ENCODE peak calls at places on chromosomes 6 and 20, in eight cellular contexts. N is keratinocyte, Z is choroid plexus epithelial cell, W is GM12864, D is brain microvascular endothelial cell, R is PC-3, Q is cardiac fibroblast, U is esophagus squamous epithelium. I is an unnamed sample.
A peak's percentile ranks its signal among the peaks of the same experiment; 100 is the strongest.

GRCh38 chr6:26296556-26296856 is 68.5 kb upstream of the BTN3A2 start:
- DNase-seq in N (no peak), Z (no peak), W (no peak), D (no peak), R (no peak), Q (no peak), U (no peak), I (no peak)

GRCh38 chr6:24981385-24981758 is 45.6 kb upstream of the RIPOR2 start:
- DNase-seq in N (no peak), Z (peak; percentile 50), W (no peak), D (peak; percentile 62), R (peak; percentile 14), Q (peak; percentile 28), U (no peak), I (no peak)

GRCh38 chr6:150599199-150600002 is at the start of gene PLEKHG1:
- DNase-seq in N (no peak), Z (peak; percentile 36), W (no peak), D (peak; percentile 9), R (peak; percentile 62), Q (peak; percentile 28), U (no peak), I (no peak)

GRCh38 chr6:93165850-93166249 is 253.5 kb downstream of the EPHA7 start:
- DNase-seq in N (no peak), Z (no peak), W (no peak), D (no peak), R (no peak), Q (no peak), U (no peak), I (no peak)

GRCh38 chr6:56510984-56511531 is 131.6 kb downstream of the DST start:
- DNase-seq in N (no peak), Z (peak; percentile 73), W (no peak), D (no peak), R (no peak), Q (no peak), U (no peak), I (no peak)

GRCh38 chr6:56984374-56984773 is 29.5 kb downstream of the BEND6 start:
- DNase-seq in N (no peak), Z (peak; percentile 77), W (no peak), D (no peak), R (no peak), Q (peak; percentile 67), U (no peak), I (no peak)

GRCh38 chr20:17921774-17922173 is 46.8 kb downstream of the SNX5 start:
- DNase-seq in N (no peak), Z (no peak), W (no peak), D (no peak), R (no peak), Q (no peak), U (no peak), I (no peak)

GRCh38 chr20:5127859-5128409 is 1.1 kb downstream of the CDS2 start:
- DNase-seq in N (no peak), Z (no peak), W (no peak), D (no peak), R (no peak), Q (peak; percentile 24), U (no peak), I (no peak)

GRCh38 chr6:16803294-16804006 is 42.2 kb upstream of the ATXN1 start:
- DNase-seq in N (no peak), Z (peak; percentile 95), W (no peak), D (peak; percentile 80), R (no peak), Q (peak; percentile 65), U (no peak), I (no peak)

GRCh38 chr6:129440691-129441090 is 269.3 kb downstream of the ARHGAP18 start:
- DNase-seq in N (no peak), Z (peak; percentile 32), W (no peak), D (peak; percentile 7), R (no peak), Q (peak; percentile 38), U (no peak), I (peak; percentile 42)
- TF ChIP-seq CTCF in N (no peak), Z (no peak), W (no peak), D (no peak), R (no peak), Q (no peak), U (no peak), I (no peak)

DNA sequence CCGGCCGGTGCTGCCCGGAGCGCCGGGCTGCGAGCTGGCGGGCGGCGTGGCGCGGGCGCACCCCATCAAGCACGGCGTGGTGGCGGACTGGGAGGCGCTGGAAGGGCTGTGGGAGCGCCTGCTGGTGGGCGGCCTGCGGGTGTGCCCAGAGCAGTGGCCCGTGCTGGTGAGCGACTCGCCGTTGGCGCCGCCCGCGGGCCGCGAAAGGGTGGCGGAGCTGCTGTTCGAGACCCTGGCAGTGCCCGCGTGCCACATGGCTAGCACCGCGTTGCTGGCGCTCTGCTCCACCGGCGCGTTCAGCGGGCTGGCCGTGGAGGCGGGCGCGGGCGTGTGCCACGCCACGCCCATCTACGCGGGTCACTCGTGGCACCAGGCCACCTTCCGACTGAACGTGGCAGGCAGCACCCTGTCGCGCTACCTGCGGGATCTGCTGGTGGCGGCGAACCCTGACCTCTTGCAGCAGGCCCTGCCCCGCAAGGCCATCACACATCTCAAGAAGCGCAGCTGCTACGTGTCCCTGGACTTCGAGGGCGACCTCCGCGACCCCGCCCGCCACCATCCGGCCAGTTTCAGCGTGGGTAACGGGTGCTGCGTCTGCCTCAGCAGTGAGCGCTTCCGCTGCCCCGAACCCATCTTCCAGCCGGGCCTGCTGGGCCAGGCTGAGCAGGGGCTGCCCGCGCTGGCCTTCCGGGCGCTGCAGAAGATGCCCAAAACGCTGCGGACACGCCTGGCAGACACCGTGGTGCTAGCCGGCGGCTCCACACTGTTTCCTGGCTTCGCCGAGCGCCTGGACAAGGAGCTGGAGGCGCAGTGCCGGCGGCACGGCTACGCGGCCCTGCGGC is 723 bp downstream of the ACTL10 start:
- DNase-seq in N (no peak), Z (peak; percentile 82), W (no peak), D (peak; percentile 54), R (peak; percentile 76), Q (peak; percentile 78), U (no peak), I (peak; percentile 58)
- H3K4me3 ChIP-seq in N (peak overlapping the region; percentile 68), Z (peak overlapping the region; percentile 65), W (peak overlapping the region; percentile 75), D (peak overlapping the region; percentile 57), R (peak overlapping the region; percentile 65), Q (peak overlapping the region; percentile 38), U (peak overlapping the region; percentile 49), I (peak overlapping the region; percentile 64)

GRCh38 chr20:37395921-37396519 is 50.1 kb downstream of the SRC start:
- DNase-seq in N (no peak), Z (no peak), W (no peak), D (no peak), R (no peak), Q (no peak), U (no peak), I (no peak)

GRCh38 chr20:37395411-37395800 is 49.5 kb downstream of the SRC start:
- DNase-seq in N (no peak), Z (no peak), W (no peak), D (no peak), R (no peak), Q (no peak), U (no peak), I (no peak)

GRCh38 chr20:37397076-37397953 is 51.4 kb downstream of the SRC start:
- DNase-seq in N (no peak), Z (peak; percentile 54), W (no peak), D (no peak), R (peak; percentile 27), Q (no peak), U (no peak), I (no peak)

GRCh38 chr20:37397954-37398749 is 52.2 kb downstream of the SRC start:
- DNase-seq in N (no peak), Z (no peak), W (no peak), D (no peak), R (no peak), Q (no peak), U (no peak), I (no peak)

DNA sequence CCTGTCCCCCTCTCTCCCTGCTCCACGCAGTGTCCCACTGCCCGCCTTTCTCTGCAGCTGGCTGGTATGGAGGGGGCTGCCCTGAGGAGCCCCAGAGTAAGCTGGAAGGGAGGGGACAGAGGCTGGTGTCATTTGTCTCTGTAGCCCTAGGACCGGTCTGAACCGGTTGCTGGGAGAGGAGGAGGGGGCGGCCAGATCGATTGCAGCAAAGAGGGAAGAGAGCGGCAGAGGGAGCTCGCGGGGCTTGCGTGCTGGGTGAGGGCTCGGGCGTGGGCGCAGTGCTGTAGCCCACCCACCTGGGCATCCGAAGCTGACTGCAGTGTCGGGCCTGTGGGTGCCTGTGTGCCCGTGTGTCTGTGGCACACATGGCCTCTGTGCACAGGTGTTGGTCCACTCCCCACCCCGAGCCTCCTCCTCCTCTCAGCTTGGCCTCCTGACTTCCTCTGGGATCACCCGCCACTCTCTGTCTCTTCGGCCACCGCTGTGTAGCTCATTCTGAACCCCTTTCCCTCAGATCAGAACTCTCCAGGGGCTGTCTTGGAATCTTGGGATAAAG is 50.7 kb downstream of the SRC start:
- DNase-seq in N (no peak), Z (no peak), W (no peak), D (no peak), R (no peak), Q (no peak), U (no peak), I (no peak)
- TF ChIP-seq CTCF in N (no peak), Z (no peak), W (no peak), D (no peak), R (no peak), Q (no peak), U (no peak), I (no peak)

GRCh38 chr20:53737404-53738038 is 143.9 kb upstream of the ZNF217 start:
- DNase-seq in N (no peak), Z (peak; percentile 20), W (no peak), D (no peak), R (peak; percentile 29), Q (no peak), U (no peak), I (no peak)

GRCh38 chr20:53736757-53737403 is 143.2 kb upstream of the ZNF217 start:
- DNase-seq in N (no peak), Z (peak; percentile 81), W (no peak), D (peak; percentile 19), R (peak; percentile 49), Q (peak; percentile 77), U (no peak), I (no peak)

GRCh38 chr20:53738945-53739798 is 145.5 kb upstream of the ZNF217 start:
- DNase-seq in N (no peak), Z (peak; percentile 12), W (no peak), D (no peak), R (peak; percentile 72), Q (peak; percentile 36), U (no peak), I (no peak)

GRCh38 chr20:53739799-53740785 is 146.5 kb upstream of the ZNF217 start:
- DNase-seq in N (no peak), Z (peak; percentile 29), W (no peak), D (no peak), R (peak; percentile 68), Q (peak; percentile 39), U (no peak), I (no peak)

DNA sequence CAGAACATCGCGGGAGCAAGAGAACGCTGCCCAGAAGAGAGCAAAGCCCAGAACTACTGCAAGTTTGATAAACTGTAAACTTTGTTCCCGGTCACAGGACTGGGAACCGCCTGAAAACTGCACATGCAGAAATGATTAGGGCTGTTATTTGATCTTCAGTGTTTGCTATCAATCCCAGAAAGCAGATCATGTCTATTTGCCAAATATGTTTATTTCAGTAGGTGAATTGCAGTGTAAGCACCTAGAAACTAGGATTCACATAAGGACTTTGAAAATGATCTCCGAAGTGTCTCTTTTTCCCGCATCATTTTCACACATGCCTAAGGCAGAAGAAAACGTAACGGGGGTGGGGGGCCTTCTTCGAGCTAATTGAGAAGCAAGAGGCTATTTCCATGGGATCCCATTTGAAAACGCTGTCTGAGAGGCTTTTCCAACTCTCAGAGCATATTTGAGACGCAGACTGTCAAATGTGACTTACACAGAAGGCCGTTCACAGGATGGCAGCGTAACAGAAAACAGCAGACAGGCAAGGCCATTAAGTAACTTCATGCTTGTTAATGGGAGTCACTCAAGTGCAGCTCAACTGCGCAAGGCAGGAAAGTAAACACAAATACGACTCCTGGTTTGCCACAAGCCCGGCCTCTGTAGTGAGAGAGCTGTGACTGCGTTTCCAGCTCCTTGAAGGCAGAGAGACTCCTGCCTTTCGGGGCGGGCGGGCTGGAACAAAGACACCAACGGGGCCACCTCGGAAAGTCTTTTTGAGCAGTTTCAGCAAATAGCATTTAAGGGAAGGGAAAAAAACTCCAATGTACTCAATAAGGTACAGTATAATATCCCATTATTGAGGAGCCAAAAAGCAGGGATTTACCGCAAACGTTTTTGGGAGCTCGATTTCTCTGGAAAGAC is 144.7 kb upstream of the ZNF217 start:
- DNase-seq in N (no peak), Z (peak; percentile 85), W (peak; percentile 70), D (peak; percentile 57), R (peak; percentile 98), Q (peak; percentile 92), U (no peak), I (no peak)
- H3K4me3 ChIP-seq in N (peak overlapping the region; percentile 51), Z (no peak overlapping the region), W (peak overlapping the region; percentile 1), D (peak overlapping the region; percentile 12), R (peak overlapping the region; percentile 61), Q (no peak overlapping the region), U (no peak overlapping the region), I (peak overlapping the region; percentile 1)